ENCODE peak calls at places on chromosome 12, in nine cellular contexts. One of them, this sample, is unnamed.

GRCh38 chr12:67698711-67699603 is 50.4 kb downstream of the DYRK2 start:
- DNase-seq in GM12892: peak
- DNase-seq in vagina: no peak
- DNase-seq in HCT116: no peak
- DNase-seq in GM12891: peak
- DNase-seq in HepG2: no peak
- DNase-seq in transverse colon: no peak
- DNase-seq in H1: no peak
- DNase-seq in spleen: no peak
- DNase-seq in this sample: no peak

GRCh38 chr12:80763874-80764273 is 47.2 kb downstream of the MYF5 start:
- DNase-seq in GM12892: no peak
- DNase-seq in vagina: no peak
- DNase-seq in HCT116: peak
- DNase-seq in GM12891: no peak
- DNase-seq in HepG2: peak
- DNase-seq in transverse colon: no peak
- DNase-seq in H1: no peak
- DNase-seq in spleen: no peak
- DNase-seq in this sample: no peak

GRCh38 chr12:131882804-131883520 is 11.5 kb upstream of the ULK1 start:
- DNase-seq in GM12892: no peak
- DNase-seq in vagina: no peak
- DNase-seq in HCT116: no peak
- DNase-seq in GM12891: no peak
- DNase-seq in HepG2: no peak
- DNase-seq in transverse colon: no peak
- DNase-seq in H1: no peak
- DNase-seq in spleen: no peak
- DNase-seq in this sample: peak

GRCh38 chr12:87848248-87848868 is 180.8 kb downstream of the C12orf50 start:
- DNase-seq in GM12892: no peak
- DNase-seq in vagina: no peak
- DNase-seq in HCT116: peak
- DNase-seq in GM12891: no peak
- DNase-seq in HepG2: peak
- DNase-seq in transverse colon: no peak
- DNase-seq in H1: no peak
- DNase-seq in spleen: no peak
- DNase-seq in this sample: no peak

GRCh38 chr12:106147956-106148355 is 9.2 kb upstream of the NUAK1 start:
- DNase-seq in GM12892: no peak
- DNase-seq in vagina: no peak
- DNase-seq in HCT116: no peak
- DNase-seq in GM12891: no peak
- DNase-seq in HepG2: no peak
- DNase-seq in transverse colon: peak
- DNase-seq in H1: no peak
- DNase-seq in spleen: no peak
- DNase-seq in this sample: no peak

GRCh38 chr12:4270670-4271432 is 2.7 kb upstream of the CCND2 start:
- DNase-seq in GM12892: no peak
- DNase-seq in vagina: no peak
- DNase-seq in HCT116: no peak
- DNase-seq in GM12891: no peak
- DNase-seq in HepG2: no peak
- DNase-seq in transverse colon: peak
- DNase-seq in H1: peak
- DNase-seq in spleen: peak
- DNase-seq in this sample: peak

GRCh38 chr12:131636266-131636665 is 74.6 kb upstream of the SFSWAP start:
- DNase-seq in GM12892: no peak
- DNase-seq in vagina: no peak
- DNase-seq in HCT116: no peak
- DNase-seq in GM12891: no peak
- DNase-seq in HepG2: no peak
- DNase-seq in transverse colon: no peak
- DNase-seq in H1: no peak
- DNase-seq in spleen: no peak
- DNase-seq in this sample: no peak

GRCh38 chr12:126349383-126349782 is 1284.1 kb downstream of the AACS start:
- DNase-seq in GM12892: no peak
- DNase-seq in vagina: no peak
- DNase-seq in HCT116: no peak
- DNase-seq in GM12891: no peak
- DNase-seq in HepG2: no peak
- DNase-seq in transverse colon: no peak
- DNase-seq in H1: no peak
- DNase-seq in spleen: no peak
- DNase-seq in this sample: no peak

GRCh38 chr12:45726594-45727300 is 2.8 kb upstream of the ARID2 start:
- DNase-seq in GM12892: no peak
- DNase-seq in vagina: no peak
- DNase-seq in HCT116: no peak
- DNase-seq in GM12891: no peak
- DNase-seq in HepG2: peak
- DNase-seq in transverse colon: peak
- DNase-seq in H1: peak
- DNase-seq in spleen: peak
- DNase-seq in this sample: peak

GRCh38 chr12:74780458-74781241 is 243.0 kb downstream of the ATXN7L3B start:
- DNase-seq in GM12892: no peak
- DNase-seq in vagina: no peak
- DNase-seq in HCT116: no peak
- DNase-seq in GM12891: no peak
- DNase-seq in HepG2: no peak
- DNase-seq in transverse colon: no peak
- DNase-seq in H1: no peak
- DNase-seq in spleen: no peak
- DNase-seq in this sample: no peak

GRCh38 chr12:120598674-120599463 is 17.7 kb upstream of the POP5 start:
- DNase-seq in GM12892: no peak
- DNase-seq in vagina: no peak
- DNase-seq in HCT116: no peak
- DNase-seq in GM12891: no peak
- DNase-seq in HepG2: peak
- DNase-seq in transverse colon: no peak
- DNase-seq in H1: no peak
- DNase-seq in spleen: peak
- DNase-seq in this sample: no peak

GRCh38 chr12:10211975-10212622 is 578 bp upstream of the GABARAPL1 start:
- DNase-seq in GM12892: peak
- DNase-seq in vagina: no peak
- DNase-seq in HCT116: peak
- DNase-seq in GM12891: peak
- DNase-seq in HepG2: peak
- DNase-seq in transverse colon: peak
- DNase-seq in H1: peak
- DNase-seq in spleen: peak
- DNase-seq in this sample: peak
- TF ChIP-seq POLR2A in GM12892: no peak
- TF ChIP-seq POLR2A in vagina: no peak
- TF ChIP-seq POLR2A in HCT116: no peak
- TF ChIP-seq POLR2A in GM12891: no peak
- TF ChIP-seq POLR2A in HepG2: peak
- TF ChIP-seq POLR2A in transverse colon: peak
- TF ChIP-seq POLR2A in H1: peak
- TF ChIP-seq POLR2A in spleen: peak
- TF ChIP-seq POLR2A in this sample: peak

GRCh38 chr12:76078748-76079147 is 5.7 kb downstream of the NAP1L1 start:
- DNase-seq in GM12892: no peak
- DNase-seq in vagina: no peak
- DNase-seq in HCT116: no peak
- DNase-seq in GM12891: no peak
- DNase-seq in HepG2: no peak
- DNase-seq in transverse colon: no peak
- DNase-seq in H1: no peak
- DNase-seq in spleen: no peak
- DNase-seq in this sample: no peak

GRCh38 chr12:76081909-76082308 is 2.6 kb downstream of the NAP1L1 start:
- DNase-seq in GM12892: no peak
- DNase-seq in vagina: no peak
- DNase-seq in HCT116: no peak
- DNase-seq in GM12891: no peak
- DNase-seq in HepG2: no peak
- DNase-seq in transverse colon: no peak
- DNase-seq in H1: no peak
- DNase-seq in spleen: no peak
- DNase-seq in this sample: no peak

GRCh38 chr12:76080017-76080728 is 4.3 kb downstream of the NAP1L1 start:
- DNase-seq in GM12892: no peak
- DNase-seq in vagina: no peak
- DNase-seq in HCT116: no peak
- DNase-seq in GM12891: no peak
- DNase-seq in HepG2: peak
- DNase-seq in transverse colon: no peak
- DNase-seq in H1: no peak
- DNase-seq in spleen: no peak
- DNase-seq in this sample: no peak

GRCh38 chr12:76083246-76083735 is 1.2 kb downstream of the NAP1L1 start:
- DNase-seq in GM12892: no peak
- DNase-seq in vagina: no peak
- DNase-seq in HCT116: no peak
- DNase-seq in GM12891: no peak
- DNase-seq in HepG2: no peak
- DNase-seq in transverse colon: no peak
- DNase-seq in H1: no peak
- DNase-seq in spleen: no peak
- DNase-seq in this sample: no peak

DNA sequence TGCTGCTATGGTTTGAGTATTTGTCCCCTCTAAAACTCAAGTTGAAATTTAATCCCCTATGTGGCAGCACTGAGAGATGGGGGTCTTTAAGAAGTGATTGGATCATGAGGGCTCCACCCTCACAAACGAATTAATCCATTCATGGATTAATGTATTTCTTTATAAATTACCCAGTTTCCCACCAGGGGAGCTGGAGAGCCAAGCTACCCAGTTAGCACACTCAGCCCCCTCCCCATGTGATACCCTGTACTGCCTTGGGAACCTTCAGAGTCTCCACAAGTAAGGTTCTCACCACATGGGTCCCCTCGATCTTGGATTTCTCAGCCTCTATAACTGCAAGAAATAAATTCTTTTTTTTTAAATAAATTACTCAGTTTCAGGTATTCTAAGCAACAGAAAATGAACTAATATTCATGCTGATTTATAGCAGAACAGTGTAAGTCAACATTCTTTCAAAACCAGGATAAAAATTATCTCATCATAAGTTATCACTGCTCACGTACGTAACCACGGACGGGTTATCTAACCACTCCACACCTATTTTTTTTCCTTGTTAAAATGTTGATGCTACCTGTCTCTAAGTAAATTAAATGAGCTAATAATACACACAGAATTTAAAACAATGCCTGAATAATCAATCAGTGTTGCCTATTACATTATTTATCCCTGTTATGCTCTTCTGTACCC is 3.6 kb downstream of the NAP1L1 start:
- DNase-seq in GM12892: no peak
- DNase-seq in vagina: no peak
- DNase-seq in HCT116: no peak
- DNase-seq in GM12891: no peak
- DNase-seq in HepG2: peak
- DNase-seq in transverse colon: no peak
- DNase-seq in H1: no peak
- DNase-seq in spleen: no peak
- DNase-seq in this sample: no peak
- TF ChIP-seq POLR2AphosphoS5 in GM12892: no peak
- TF ChIP-seq POLR2AphosphoS5 in vagina: no peak
- TF ChIP-seq POLR2AphosphoS5 in HCT116: no peak
- TF ChIP-seq POLR2AphosphoS5 in GM12891: no peak
- TF ChIP-seq POLR2AphosphoS5 in HepG2: no peak
- TF ChIP-seq POLR2AphosphoS5 in transverse colon: no peak
- TF ChIP-seq POLR2AphosphoS5 in H1: no peak
- TF ChIP-seq POLR2AphosphoS5 in spleen: no peak
- TF ChIP-seq POLR2AphosphoS5 in this sample: no peak

GRCh38 chr12:3142386-3142785 is 65.2 kb downstream of the TSPAN9 start:
- DNase-seq in GM12892: no peak
- DNase-seq in vagina: no peak
- DNase-seq in HCT116: no peak
- DNase-seq in GM12891: no peak
- DNase-seq in HepG2: no peak
- DNase-seq in transverse colon: no peak
- DNase-seq in H1: no peak
- DNase-seq in spleen: no peak
- DNase-seq in this sample: no peak
- TF ChIP-seq POLR2A in GM12892: no peak
- TF ChIP-seq POLR2A in vagina: no peak
- TF ChIP-seq POLR2A in HCT116: no peak
- TF ChIP-seq POLR2A in GM12891: no peak
- TF ChIP-seq POLR2A in HepG2: no peak
- TF ChIP-seq POLR2A in transverse colon: no peak
- TF ChIP-seq POLR2A in H1: no peak
- TF ChIP-seq POLR2A in spleen: no peak
- TF ChIP-seq POLR2A in this sample: no peak

GRCh38 chr12:8709124-8709830 is 11.5 kb downstream of the RIMKLB start:
- DNase-seq in GM12892: no peak
- DNase-seq in vagina: no peak
- DNase-seq in HCT116: no peak
- DNase-seq in GM12891: no peak
- DNase-seq in HepG2: no peak
- DNase-seq in transverse colon: peak
- DNase-seq in H1: no peak
- DNase-seq in spleen: no peak
- DNase-seq in this sample: peak
- TF ChIP-seq POLR2AphosphoS5 in GM12892: no peak
- TF ChIP-seq POLR2AphosphoS5 in vagina: peak
- TF ChIP-seq POLR2AphosphoS5 in HCT116: no peak
- TF ChIP-seq POLR2AphosphoS5 in GM12891: no peak
- TF ChIP-seq POLR2AphosphoS5 in HepG2: no peak
- TF ChIP-seq POLR2AphosphoS5 in transverse colon: no peak
- TF ChIP-seq POLR2AphosphoS5 in H1: no peak
- TF ChIP-seq POLR2AphosphoS5 in spleen: peak
- TF ChIP-seq POLR2AphosphoS5 in this sample: no peak

DNA sequence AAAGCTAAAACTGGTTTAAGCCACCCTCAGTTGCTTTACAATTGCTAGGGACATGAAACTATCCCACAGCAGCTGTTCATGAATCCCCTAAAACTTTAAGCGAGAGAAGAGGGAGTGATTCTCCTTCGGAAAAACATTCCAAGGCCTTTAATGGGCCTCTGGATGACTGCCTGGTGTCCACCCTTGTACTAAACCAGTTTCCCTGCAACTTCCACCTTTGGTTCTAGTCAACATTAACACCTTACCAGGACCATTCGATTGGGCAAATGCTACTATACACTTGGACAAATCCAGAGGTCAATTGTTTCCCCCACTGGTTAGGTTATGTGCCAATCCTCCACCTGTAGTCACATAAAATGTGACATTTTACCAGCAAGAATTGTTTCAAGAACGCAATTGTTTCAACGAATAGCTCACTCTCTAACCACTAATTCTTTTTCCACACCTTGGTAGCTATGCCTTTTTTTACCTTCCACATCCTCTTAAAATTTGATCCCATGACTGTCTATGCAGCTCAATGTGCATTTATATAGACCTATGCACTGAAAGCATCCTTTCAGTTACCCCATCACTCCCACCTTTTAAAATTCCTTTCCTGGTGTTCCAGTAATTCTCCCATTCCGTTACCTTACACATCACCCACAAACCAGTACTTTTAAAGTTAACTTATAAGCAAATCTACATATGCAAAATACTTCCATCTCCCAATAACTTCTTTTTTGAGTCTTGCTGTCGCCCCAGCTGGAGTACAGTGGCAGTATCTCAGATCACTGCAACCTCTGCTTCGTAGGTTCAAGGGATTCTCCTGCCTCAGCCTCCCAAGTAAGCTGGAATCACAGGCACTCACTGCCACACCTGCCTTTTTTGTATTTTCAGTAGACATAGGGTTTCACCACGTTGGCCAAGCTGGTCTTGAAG is 3.6 kb downstream of the UBC start:
- DNase-seq in GM12892: no peak
- DNase-seq in vagina: no peak
- DNase-seq in HCT116: no peak
- DNase-seq in GM12891: no peak
- DNase-seq in HepG2: no peak
- DNase-seq in transverse colon: no peak
- DNase-seq in H1: no peak
- DNase-seq in spleen: no peak
- DNase-seq in this sample: no peak
- TF ChIP-seq POLR2A in GM12892: peak
- TF ChIP-seq POLR2A in vagina: no peak
- TF ChIP-seq POLR2A in HCT116: peak
- TF ChIP-seq POLR2A in GM12891: peak
- TF ChIP-seq POLR2A in HepG2: peak
- TF ChIP-seq POLR2A in transverse colon: peak
- TF ChIP-seq POLR2A in H1: peak
- TF ChIP-seq POLR2A in spleen: no peak
- TF ChIP-seq POLR2A in this sample: no peak